ENCODE peak calls at places on chromosomes 5 and 9, in ten cellular contexts. One of them, this sample, is unnamed.
A peak's percentile ranks its signal among the peaks of the same experiment; 100 is the strongest.

GRCh38 chr5:126909856-126910255 is 120.5 kb downstream of the MARCHF3 start:
- DNase-seq in esophagus muscularis mucosa: no peak
- DNase-seq in stomach: no peak
- DNase-seq in sigmoid colon: no peak
- DNase-seq in ovary: no peak
- DNase-seq in tibial nerve: no peak
- DNase-seq in SK-N-SH: no peak
- DNase-seq in HepG2: no peak
- DNase-seq in transverse colon: no peak
- DNase-seq in K562: no peak
- DNase-seq in this sample: no peak

GRCh38 chr9:93470391-93470790 is 17.0 kb upstream of the FAM120AOS start:
- DNase-seq in esophagus muscularis mucosa: no peak
- DNase-seq in stomach: no peak
- DNase-seq in sigmoid colon: no peak
- DNase-seq in ovary: no peak
- DNase-seq in tibial nerve: no peak
- DNase-seq in SK-N-SH: no peak
- DNase-seq in HepG2: no peak
- DNase-seq in transverse colon: no peak
- DNase-seq in K562: no peak
- DNase-seq in this sample: no peak

GRCh38 chr9:6757988-6758417 is 230 bp downstream of the KDM4C start:
- DNase-seq in esophagus muscularis mucosa: no peak
- DNase-seq in stomach: no peak
- DNase-seq in sigmoid colon: no peak
- DNase-seq in ovary: peak; percentile 96
- DNase-seq in tibial nerve: no peak
- DNase-seq in SK-N-SH: peak; percentile 100
- DNase-seq in HepG2: no peak
- DNase-seq in transverse colon: no peak
- DNase-seq in K562: peak; percentile 94
- DNase-seq in this sample: no peak

GRCh38 chr5:32687167-32687831 is 23.8 kb upstream of the NPR3 start:
- DNase-seq in esophagus muscularis mucosa: peak; percentile 66
- DNase-seq in stomach: peak; percentile 64
- DNase-seq in sigmoid colon: no peak
- DNase-seq in ovary: no peak
- DNase-seq in tibial nerve: no peak
- DNase-seq in SK-N-SH: peak; percentile 29
- DNase-seq in HepG2: no peak
- DNase-seq in transverse colon: no peak
- DNase-seq in K562: no peak
- DNase-seq in this sample: no peak

GRCh38 chr9:27339661-27340295 is 42.8 kb upstream of the EQTN start:
- DNase-seq in esophagus muscularis mucosa: peak; percentile 45
- DNase-seq in stomach: no peak
- DNase-seq in sigmoid colon: no peak
- DNase-seq in ovary: no peak
- DNase-seq in tibial nerve: no peak
- DNase-seq in SK-N-SH: no peak
- DNase-seq in HepG2: no peak
- DNase-seq in transverse colon: no peak
- DNase-seq in K562: no peak
- DNase-seq in this sample: peak; percentile 10

GRCh38 chr5:180649297-180650039 is at the start of gene FLT4:
- DNase-seq in esophagus muscularis mucosa: no peak
- DNase-seq in stomach: no peak
- DNase-seq in sigmoid colon: no peak
- DNase-seq in ovary: no peak
- DNase-seq in tibial nerve: no peak
- DNase-seq in SK-N-SH: peak; percentile 54
- DNase-seq in HepG2: no peak
- DNase-seq in transverse colon: no peak
- DNase-seq in K562: peak; percentile 84
- DNase-seq in this sample: peak; percentile 20

GRCh38 chr5:132094393-132095076 is 20.9 kb downstream of the CSF2 start:
- DNase-seq in esophagus muscularis mucosa: no peak
- DNase-seq in stomach: no peak
- DNase-seq in sigmoid colon: no peak
- DNase-seq in ovary: no peak
- DNase-seq in tibial nerve: no peak
- DNase-seq in SK-N-SH: no peak
- DNase-seq in HepG2: peak; percentile 25
- DNase-seq in transverse colon: no peak
- DNase-seq in K562: no peak
- DNase-seq in this sample: no peak

GRCh38 chr5:76273491-76273890 is 129.6 kb upstream of the IQGAP2 start:
- DNase-seq in esophagus muscularis mucosa: no peak
- DNase-seq in stomach: no peak
- DNase-seq in sigmoid colon: no peak
- DNase-seq in ovary: no peak
- DNase-seq in tibial nerve: no peak
- DNase-seq in SK-N-SH: no peak
- DNase-seq in HepG2: no peak
- DNase-seq in transverse colon: peak; percentile 42
- DNase-seq in K562: no peak
- DNase-seq in this sample: no peak

GRCh38 chr5:149151717-149152116 is 10.4 kb downstream of the ABLIM3 start:
- DNase-seq in esophagus muscularis mucosa: no peak
- DNase-seq in stomach: no peak
- DNase-seq in sigmoid colon: no peak
- DNase-seq in ovary: no peak
- DNase-seq in tibial nerve: no peak
- DNase-seq in SK-N-SH: no peak
- DNase-seq in HepG2: no peak
- DNase-seq in transverse colon: no peak
- DNase-seq in K562: no peak
- DNase-seq in this sample: no peak

DNA sequence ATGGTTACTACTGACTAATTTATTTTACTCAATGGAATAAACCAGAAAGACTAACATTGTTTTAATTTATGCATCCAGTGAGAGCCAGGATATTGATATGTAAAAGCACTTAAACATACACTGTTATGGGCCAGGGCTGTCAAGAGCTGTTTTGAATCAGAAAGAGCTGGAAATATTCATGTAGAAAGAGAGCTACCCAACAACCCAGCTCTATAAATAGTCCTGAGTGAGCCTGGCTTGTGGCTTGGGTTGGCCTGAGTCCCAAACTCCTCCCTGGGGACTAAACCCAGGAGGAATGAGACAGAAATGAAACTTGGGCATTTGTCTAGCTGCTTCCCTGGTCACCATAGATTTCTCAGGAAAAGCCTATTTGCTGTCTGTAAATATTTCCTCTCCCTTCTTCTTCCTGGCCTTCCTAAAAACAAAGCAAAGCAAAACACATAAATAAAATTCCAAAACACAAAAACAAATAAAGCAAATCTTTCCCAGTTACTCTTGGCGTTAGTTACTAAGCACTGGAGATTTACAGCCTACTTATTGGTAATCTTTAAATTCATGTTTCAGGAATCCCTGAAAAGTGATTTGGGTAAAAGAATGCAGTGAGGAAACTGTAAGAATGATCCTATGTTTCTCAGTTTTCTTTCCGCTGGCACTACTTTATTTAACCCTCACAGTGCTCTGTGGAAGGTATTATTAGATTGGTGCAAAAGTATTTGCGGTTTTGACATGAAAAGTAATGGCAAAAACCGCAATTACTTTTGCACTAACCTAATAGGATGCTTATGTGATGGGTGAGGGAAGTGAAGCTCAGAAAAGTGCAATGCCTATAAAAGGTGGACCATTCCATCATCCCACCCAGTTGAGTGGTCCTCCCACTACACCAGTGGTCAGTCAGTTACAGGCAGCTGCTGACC is 111.8 kb downstream of the CARTPT start:
- DNase-seq in esophagus muscularis mucosa: no peak
- DNase-seq in stomach: peak; percentile 69
- DNase-seq in sigmoid colon: peak; percentile 79
- DNase-seq in ovary: peak; percentile 86
- DNase-seq in tibial nerve: peak; percentile 57
- DNase-seq in SK-N-SH: no peak
- DNase-seq in HepG2: no peak
- DNase-seq in transverse colon: peak; percentile 37
- DNase-seq in K562: no peak
- DNase-seq in this sample: no peak
- TF ChIP-seq EP300 in esophagus muscularis mucosa: no peak
- TF ChIP-seq EP300 in stomach: no peak
- TF ChIP-seq EP300 in sigmoid colon: no peak
- TF ChIP-seq EP300 in ovary: no peak
- TF ChIP-seq EP300 in tibial nerve: no peak
- TF ChIP-seq EP300 in SK-N-SH: peak; percentile 41
- TF ChIP-seq EP300 in HepG2: no peak
- TF ChIP-seq EP300 in transverse colon: no peak
- TF ChIP-seq EP300 in K562: no peak
- TF ChIP-seq EP300 in this sample: no peak

GRCh38 chr9:125361837-125362531 is 100.4 kb downstream of the GAPVD1 start:
- DNase-seq in esophagus muscularis mucosa: no peak
- DNase-seq in stomach: no peak
- DNase-seq in sigmoid colon: no peak
- DNase-seq in ovary: no peak
- DNase-seq in tibial nerve: no peak
- DNase-seq in SK-N-SH: no peak
- DNase-seq in HepG2: no peak
- DNase-seq in transverse colon: no peak
- DNase-seq in K562: no peak
- DNase-seq in this sample: no peak
- H3K36me3 ChIP-seq in esophagus muscularis mucosa: peaks cover 90% of the 10 kb centered on the region
- H3K36me3 ChIP-seq in stomach: peaks cover 99% of the 10 kb centered on the region
- H3K36me3 ChIP-seq in sigmoid colon: peaks cover 38% of the 10 kb centered on the region
- H3K36me3 ChIP-seq in ovary: no peaks in the 10 kb centered on the region
- H3K36me3 ChIP-seq in tibial nerve: no peaks in the 10 kb centered on the region
- H3K36me3 ChIP-seq in SK-N-SH: peaks cover 57% of the 10 kb centered on the region
- H3K36me3 ChIP-seq in HepG2: peaks cover 63% of the 10 kb centered on the region
- H3K36me3 ChIP-seq in transverse colon: peaks cover 46% of the 10 kb centered on the region
- H3K36me3 ChIP-seq in K562: peaks cover 83% of the 10 kb centered on the region
- H3K36me3 ChIP-seq in this sample: peaks cover 74% of the 10 kb centered on the region

GRCh38 chr5:62942384-62942783 is 363.8 kb downstream of the LRRC70 start:
- DNase-seq in esophagus muscularis mucosa: no peak
- DNase-seq in stomach: no peak
- DNase-seq in sigmoid colon: no peak
- DNase-seq in ovary: no peak
- DNase-seq in tibial nerve: no peak
- DNase-seq in SK-N-SH: no peak
- DNase-seq in HepG2: no peak
- DNase-seq in transverse colon: no peak
- DNase-seq in K562: no peak
- DNase-seq in this sample: no peak

DNA sequence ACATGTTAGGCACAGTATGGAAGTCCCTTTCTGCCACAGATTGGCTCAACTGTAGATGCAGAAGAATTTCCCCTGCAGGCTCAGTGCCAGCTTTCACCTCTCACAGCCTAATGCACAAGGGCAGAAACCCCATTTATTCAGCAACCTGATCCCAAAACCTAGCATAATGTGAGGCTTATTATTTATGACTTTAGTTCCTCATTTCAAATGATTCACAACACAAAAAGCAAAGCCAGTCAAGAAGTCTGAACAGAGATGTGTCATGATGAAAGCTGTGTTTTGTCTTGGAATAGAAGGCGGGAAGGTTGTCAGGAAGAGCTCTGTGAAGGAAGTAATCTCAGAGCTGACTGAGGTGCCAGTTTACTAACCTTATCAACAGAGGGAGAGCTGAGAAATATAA is 369.7 kb downstream of the LRRC70 start:
- DNase-seq in esophagus muscularis mucosa: no peak
- DNase-seq in stomach: no peak
- DNase-seq in sigmoid colon: no peak
- DNase-seq in ovary: no peak
- DNase-seq in tibial nerve: no peak
- DNase-seq in SK-N-SH: no peak
- DNase-seq in HepG2: no peak
- DNase-seq in transverse colon: no peak
- DNase-seq in K562: no peak
- DNase-seq in this sample: no peak
- TF ChIP-seq EP300 in esophagus muscularis mucosa: no peak
- TF ChIP-seq EP300 in stomach: no peak
- TF ChIP-seq EP300 in sigmoid colon: no peak
- TF ChIP-seq EP300 in ovary: no peak
- TF ChIP-seq EP300 in tibial nerve: no peak
- TF ChIP-seq EP300 in SK-N-SH: peak; percentile 98
- TF ChIP-seq EP300 in HepG2: no peak
- TF ChIP-seq EP300 in transverse colon: no peak
- TF ChIP-seq EP300 in K562: no peak
- TF ChIP-seq EP300 in this sample: no peak

GRCh38 chr9:37179576-37179975 is 59.2 kb downstream of the ZCCHC7 start:
- DNase-seq in esophagus muscularis mucosa: no peak
- DNase-seq in stomach: no peak
- DNase-seq in sigmoid colon: no peak
- DNase-seq in ovary: no peak
- DNase-seq in tibial nerve: no peak
- DNase-seq in SK-N-SH: no peak
- DNase-seq in HepG2: no peak
- DNase-seq in transverse colon: no peak
- DNase-seq in K562: no peak
- DNase-seq in this sample: no peak
- H3K36me3 ChIP-seq in esophagus muscularis mucosa: no peaks in the 10 kb centered on the region
- H3K36me3 ChIP-seq in stomach: peaks cover 7% of the 10 kb centered on the region
- H3K36me3 ChIP-seq in sigmoid colon: no peaks in the 10 kb centered on the region
- H3K36me3 ChIP-seq in ovary: no peaks in the 10 kb centered on the region
- H3K36me3 ChIP-seq in tibial nerve: no peaks in the 10 kb centered on the region
- H3K36me3 ChIP-seq in SK-N-SH: peaks cover 4% of the 10 kb centered on the region
- H3K36me3 ChIP-seq in HepG2: no peaks in the 10 kb centered on the region
- H3K36me3 ChIP-seq in transverse colon: no peaks in the 10 kb centered on the region
- H3K36me3 ChIP-seq in K562: peaks cover 45% of the 10 kb centered on the region
- H3K36me3 ChIP-seq in this sample: no peaks in the 10 kb centered on the region

GRCh38 chr9:136645343-136645902 is 17.3 kb upstream of the EGFL7 start:
- DNase-seq in esophagus muscularis mucosa: no peak
- DNase-seq in stomach: no peak
- DNase-seq in sigmoid colon: no peak
- DNase-seq in ovary: no peak
- DNase-seq in tibial nerve: no peak
- DNase-seq in SK-N-SH: no peak
- DNase-seq in HepG2: no peak
- DNase-seq in transverse colon: no peak
- DNase-seq in K562: no peak
- DNase-seq in this sample: peak; percentile 62
- TF ChIP-seq EP300 in esophagus muscularis mucosa: no peak
- TF ChIP-seq EP300 in stomach: no peak
- TF ChIP-seq EP300 in sigmoid colon: no peak
- TF ChIP-seq EP300 in ovary: no peak
- TF ChIP-seq EP300 in tibial nerve: no peak
- TF ChIP-seq EP300 in SK-N-SH: no peak
- TF ChIP-seq EP300 in HepG2: no peak
- TF ChIP-seq EP300 in transverse colon: no peak
- TF ChIP-seq EP300 in K562: no peak
- TF ChIP-seq EP300 in this sample: no peak

This sample was measured in upper lobe of left lung.